ENCODE peak calls at places on chromosomes 11 and 22, in ten cellular contexts. One of them, this sample, is unnamed.

GRCh38 chr11:119147604-119148333 is 1.1 kb upstream of the ABCG4 start:
- DNase-seq in BE2C: no peak
- DNase-seq in coronary artery: no peak
- DNase-seq in AG09319: no peak
- DNase-seq in fibroblast of lung: no peak
- DNase-seq in AG09309: no peak
- DNase-seq in AG04449: no peak
- DNase-seq in GM10248: no peak
- DNase-seq in upper lobe of left lung: no peak
- DNase-seq in GM23338: peak
- DNase-seq in this sample: no peak

GRCh38 chr11:72534859-72535547 is 100.7 kb upstream of the CLPB start:
- DNase-seq in GM23338: peak
- DNase-seq in upper lobe of left lung: peak
- DNase-seq in fibroblast of lung: no peak
- DNase-seq in coronary artery: no peak
- DNase-seq in AG04449: peak
- DNase-seq in BE2C: no peak
- DNase-seq in AG09319: no peak
- DNase-seq in GM10248: no peak
- DNase-seq in AG09309: peak
- DNase-seq in this sample: no peak

GRCh38 chr11:64788321-64789215 is 10.2 kb upstream of the SF1 start:
- DNase-seq in GM10248: no peak
- DNase-seq in fibroblast of lung: no peak
- DNase-seq in AG04449: no peak
- DNase-seq in coronary artery: no peak
- DNase-seq in upper lobe of left lung: no peak
- DNase-seq in AG09319: no peak
- DNase-seq in AG09309: no peak
- DNase-seq in BE2C: no peak
- DNase-seq in GM23338: no peak
- DNase-seq in this sample: no peak

GRCh38 chr11:12556788-12557384 is 117.3 kb upstream of the TEAD1 start:
- DNase-seq in GM10248: no peak
- DNase-seq in fibroblast of lung: peak
- DNase-seq in coronary artery: no peak
- DNase-seq in AG09309: peak
- DNase-seq in upper lobe of left lung: peak
- DNase-seq in AG04449: peak
- DNase-seq in AG09319: peak
- DNase-seq in GM23338: peak
- DNase-seq in BE2C: no peak
- DNase-seq in this sample: no peak

GRCh38 chr22:41288245-41288946 is 2.4 kb upstream of the RANGAP1 start:
- DNase-seq in upper lobe of left lung: peak
- DNase-seq in AG04449: no peak
- DNase-seq in fibroblast of lung: peak
- DNase-seq in BE2C: peak
- DNase-seq in GM23338: peak
- DNase-seq in AG09319: no peak
- DNase-seq in GM10248: no peak
- DNase-seq in coronary artery: no peak
- DNase-seq in AG09309: no peak
- DNase-seq in this sample: peak

GRCh38 chr11:134046681-134047449 is 22.0 kb upstream of the JAM3 start:
- DNase-seq in fibroblast of lung: no peak
- DNase-seq in upper lobe of left lung: no peak
- DNase-seq in BE2C: peak
- DNase-seq in GM23338: no peak
- DNase-seq in AG09319: no peak
- DNase-seq in GM10248: no peak
- DNase-seq in coronary artery: no peak
- DNase-seq in AG09309: no peak
- DNase-seq in AG04449: no peak
- DNase-seq in this sample: no peak

GRCh38 chr11:8206251-8207079 is 37.6 kb upstream of the RIC3 start:
- DNase-seq in AG09309: no peak
- DNase-seq in fibroblast of lung: peak
- DNase-seq in coronary artery: peak
- DNase-seq in AG09319: no peak
- DNase-seq in AG04449: no peak
- DNase-seq in GM23338: peak
- DNase-seq in GM10248: no peak
- DNase-seq in upper lobe of left lung: no peak
- DNase-seq in BE2C: peak
- DNase-seq in this sample: no peak

GRCh38 chr11:1116666-1117390 is 40.9 kb upstream of the MUC5AC start:
- DNase-seq in fibroblast of lung: no peak
- DNase-seq in AG04449: no peak
- DNase-seq in coronary artery: peak
- DNase-seq in upper lobe of left lung: peak
- DNase-seq in GM23338: no peak
- DNase-seq in AG09309: no peak
- DNase-seq in GM10248: no peak
- DNase-seq in AG09319: no peak
- DNase-seq in BE2C: no peak
- DNase-seq in this sample: no peak

GRCh38 chr11:8262552-8263108 is 1.0 kb downstream of the LMO1 start:
- DNase-seq in AG04449: no peak
- DNase-seq in AG09319: peak
- DNase-seq in GM23338: peak
- DNase-seq in coronary artery: peak
- DNase-seq in BE2C: peak
- DNase-seq in fibroblast of lung: peak
- DNase-seq in AG09309: no peak
- DNase-seq in upper lobe of left lung: peak
- DNase-seq in GM10248: no peak
- DNase-seq in this sample: no peak

GRCh38 chr22:49334589-49334873 is 493.1 kb downstream of the BRD1 start:
- DNase-seq in fibroblast of lung: no peak
- DNase-seq in upper lobe of left lung: no peak
- DNase-seq in BE2C: no peak
- DNase-seq in AG04449: no peak
- DNase-seq in GM10248: peak
- DNase-seq in GM23338: no peak
- DNase-seq in AG09319: no peak
- DNase-seq in coronary artery: no peak
- DNase-seq in AG09309: no peak
- DNase-seq in this sample: no peak

DNA sequence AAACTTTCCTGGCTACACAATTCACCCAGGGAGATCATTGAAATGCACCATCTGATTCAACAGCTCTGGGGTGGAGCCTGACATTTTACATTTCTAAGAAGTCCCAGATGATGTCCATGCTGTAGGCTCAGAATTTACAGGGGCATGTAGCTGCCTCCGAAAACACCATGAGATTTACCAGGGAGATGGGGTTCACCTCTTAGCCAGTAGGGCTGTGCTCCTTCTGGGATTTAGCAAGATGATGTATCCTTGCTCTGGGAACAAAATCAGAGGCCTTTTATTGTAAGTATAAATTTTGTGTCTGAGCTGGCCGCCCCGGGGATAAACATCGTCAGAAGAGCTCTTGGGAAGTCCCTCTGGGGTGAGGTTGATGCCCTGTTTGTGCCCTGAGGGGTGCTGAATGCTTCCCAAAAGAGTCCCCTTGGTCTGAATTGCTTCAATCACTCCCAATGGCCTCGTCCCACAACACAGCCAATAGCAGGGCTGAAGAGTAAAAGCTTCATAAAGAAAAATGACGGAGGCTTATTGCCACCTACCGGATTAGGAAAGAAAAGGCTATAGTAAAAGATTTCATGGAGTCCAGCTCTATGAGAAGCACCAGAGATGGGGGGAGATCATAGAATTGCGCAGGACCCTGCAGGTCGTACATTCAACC is 33.4 kb upstream of the API5 start:
- DNase-seq in upper lobe of left lung: no peak
- DNase-seq in GM10248: no peak
- DNase-seq in coronary artery: no peak
- DNase-seq in AG09309: no peak
- DNase-seq in BE2C: peak
- DNase-seq in AG04449: no peak
- DNase-seq in GM23338: peak
- DNase-seq in AG09319: no peak
- DNase-seq in fibroblast of lung: peak
- DNase-seq in this sample: no peak
- TF ChIP-seq CTCF in upper lobe of left lung: no peak
- TF ChIP-seq CTCF in GM10248: peak
- TF ChIP-seq CTCF in coronary artery: no peak
- TF ChIP-seq CTCF in AG09309: peak
- TF ChIP-seq CTCF in BE2C: peak
- TF ChIP-seq CTCF in AG04449: peak
- TF ChIP-seq CTCF in GM23338: peak
- TF ChIP-seq CTCF in AG09319: no peak
- TF ChIP-seq CTCF in fibroblast of lung: peak
- TF ChIP-seq CTCF in this sample: peak

GRCh38 chr11:117605331-117605730 is 191.7 kb downstream of the DSCAML1 start:
- DNase-seq in BE2C: no peak
- DNase-seq in GM10248: no peak
- DNase-seq in AG09319: no peak
- DNase-seq in AG04449: no peak
- DNase-seq in GM23338: no peak
- DNase-seq in upper lobe of left lung: no peak
- DNase-seq in fibroblast of lung: no peak
- DNase-seq in AG09309: no peak
- DNase-seq in coronary artery: no peak
- DNase-seq in this sample: no peak
- TF ChIP-seq CTCF in BE2C: no peak
- TF ChIP-seq CTCF in GM10248: no peak
- TF ChIP-seq CTCF in AG09319: no peak
- TF ChIP-seq CTCF in AG04449: no peak
- TF ChIP-seq CTCF in GM23338: no peak
- TF ChIP-seq CTCF in upper lobe of left lung: no peak
- TF ChIP-seq CTCF in fibroblast of lung: no peak
- TF ChIP-seq CTCF in AG09309: no peak
- TF ChIP-seq CTCF in coronary artery: no peak
- TF ChIP-seq CTCF in this sample: no peak

GRCh38 chr22:39530136-39530535 is 2.4 kb downstream of the RPS19BP1 start:
- DNase-seq in GM10248: no peak
- DNase-seq in AG09309: no peak
- DNase-seq in AG04449: no peak
- DNase-seq in BE2C: no peak
- DNase-seq in coronary artery: no peak
- DNase-seq in AG09319: no peak
- DNase-seq in fibroblast of lung: no peak
- DNase-seq in upper lobe of left lung: no peak
- DNase-seq in GM23338: no peak
- DNase-seq in this sample: no peak

GRCh38 chr22:39534092-39534506 is 1.6 kb upstream of the RPS19BP1 start:
- DNase-seq in fibroblast of lung: no peak
- DNase-seq in coronary artery: no peak
- DNase-seq in GM10248: no peak
- DNase-seq in BE2C: no peak
- DNase-seq in GM23338: peak
- DNase-seq in AG04449: no peak
- DNase-seq in AG09309: no peak
- DNase-seq in AG09319: no peak
- DNase-seq in upper lobe of left lung: no peak
- DNase-seq in this sample: no peak

GRCh38 chr22:39530692-39531331 is 1.7 kb downstream of the RPS19BP1 start:
- DNase-seq in upper lobe of left lung: no peak
- DNase-seq in GM10248: no peak
- DNase-seq in AG04449: no peak
- DNase-seq in AG09309: no peak
- DNase-seq in AG09319: no peak
- DNase-seq in GM23338: peak
- DNase-seq in fibroblast of lung: peak
- DNase-seq in BE2C: peak
- DNase-seq in coronary artery: no peak
- DNase-seq in this sample: no peak

GRCh38 chr22:39534591-39535301 is 2.2 kb upstream of the RPS19BP1 start:
- DNase-seq in BE2C: peak
- DNase-seq in AG04449: no peak
- DNase-seq in upper lobe of left lung: peak
- DNase-seq in AG09309: no peak
- DNase-seq in coronary artery: no peak
- DNase-seq in GM23338: peak
- DNase-seq in fibroblast of lung: peak
- DNase-seq in AG09319: no peak
- DNase-seq in GM10248: peak
- DNase-seq in this sample: no peak

DNA sequence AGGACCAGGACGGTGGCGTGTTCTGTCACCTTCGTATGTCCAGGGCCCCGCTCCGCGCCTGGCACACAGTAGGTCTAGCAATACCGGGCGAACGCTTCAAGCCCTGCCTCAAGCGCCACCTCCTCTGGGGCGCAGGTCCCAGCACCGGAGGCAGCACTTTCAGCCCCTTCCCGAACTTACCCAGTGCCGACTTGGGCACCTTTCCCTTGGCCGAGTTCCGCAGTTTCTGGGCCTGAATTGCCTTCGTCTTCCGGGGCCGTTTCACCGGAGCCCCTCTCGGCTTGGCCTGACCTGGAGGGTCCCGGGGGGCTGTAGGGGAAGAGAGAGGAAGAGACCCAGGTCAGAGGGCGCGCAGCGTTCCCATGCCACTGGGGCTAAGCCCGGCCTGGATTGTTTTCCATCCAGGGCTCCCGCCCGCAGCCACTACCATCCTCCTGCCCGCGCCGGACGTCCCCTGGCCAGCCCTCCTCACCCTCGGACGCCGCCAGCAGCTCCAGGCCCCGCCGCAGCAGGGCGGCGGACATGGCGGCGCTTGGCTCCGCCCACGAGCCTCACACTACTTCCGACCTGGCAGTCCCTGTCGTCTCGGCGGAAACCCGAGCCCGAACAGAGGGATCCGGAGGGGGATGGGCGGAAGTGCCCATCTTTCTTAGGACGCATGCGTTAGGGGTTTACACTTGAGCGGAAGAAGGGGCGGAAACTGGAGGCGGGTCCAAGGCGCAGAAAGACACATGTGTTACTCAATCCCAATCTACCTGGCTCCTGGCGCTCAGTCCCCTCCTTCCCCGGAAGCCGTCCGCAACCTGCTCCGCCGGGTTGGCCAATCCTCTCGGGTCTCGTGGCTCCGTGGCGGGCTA is at the start of gene RPS19BP1:
- DNase-seq in coronary artery: peak
- DNase-seq in GM23338: peak
- DNase-seq in fibroblast of lung: peak
- DNase-seq in AG04449: peak
- DNase-seq in AG09309: peak
- DNase-seq in AG09319: peak
- DNase-seq in BE2C: peak
- DNase-seq in upper lobe of left lung: peak
- DNase-seq in GM10248: peak
- DNase-seq in this sample: peak
- TF ChIP-seq CTCF in coronary artery: no peak
- TF ChIP-seq CTCF in GM23338: no peak
- TF ChIP-seq CTCF in fibroblast of lung: no peak
- TF ChIP-seq CTCF in AG04449: no peak
- TF ChIP-seq CTCF in AG09309: no peak
- TF ChIP-seq CTCF in AG09319: no peak
- TF ChIP-seq CTCF in BE2C: no peak
- TF ChIP-seq CTCF in upper lobe of left lung: no peak
- TF ChIP-seq CTCF in GM10248: no peak
- TF ChIP-seq CTCF in this sample: no peak

DNA sequence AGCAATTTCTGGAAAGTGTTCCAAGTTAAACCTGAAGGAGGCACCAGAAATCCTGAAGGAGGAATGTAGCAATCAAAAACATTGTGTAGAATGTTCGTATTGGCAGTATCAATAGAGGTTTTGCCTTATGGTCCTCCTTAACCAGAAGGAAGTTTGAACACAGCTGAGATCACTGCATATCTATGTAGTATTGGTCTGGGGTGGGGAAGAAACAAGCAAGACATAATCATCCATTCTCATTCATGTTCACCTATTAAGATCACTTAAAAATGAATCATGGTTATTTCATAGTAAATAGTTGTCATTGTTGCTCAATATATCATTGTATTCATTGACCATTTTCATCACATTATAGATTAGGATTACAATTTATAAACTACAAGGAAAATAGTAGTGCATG is 160.5 kb downstream of the DDX10 start:
- DNase-seq in upper lobe of left lung: no peak
- DNase-seq in AG09309: no peak
- DNase-seq in AG04449: no peak
- DNase-seq in BE2C: no peak
- DNase-seq in GM23338: no peak
- DNase-seq in GM10248: no peak
- DNase-seq in AG09319: no peak
- DNase-seq in fibroblast of lung: no peak
- DNase-seq in coronary artery: no peak
- DNase-seq in this sample: no peak
- TF ChIP-seq CTCF in upper lobe of left lung: no peak
- TF ChIP-seq CTCF in AG09309: no peak
- TF ChIP-seq CTCF in AG04449: no peak
- TF ChIP-seq CTCF in BE2C: no peak
- TF ChIP-seq CTCF in GM23338: no peak
- TF ChIP-seq CTCF in GM10248: no peak
- TF ChIP-seq CTCF in AG09319: no peak
- TF ChIP-seq CTCF in fibroblast of lung: no peak
- TF ChIP-seq CTCF in coronary artery: no peak
- TF ChIP-seq CTCF in this sample: no peak